ENCODE peak calls at places on chromosomes 11 and 22, in six cellular contexts. One of them, this sample, is unnamed. For H4K20me1 and H3K9me3, the result is how much of the 10 kb centered on the place peaks cover.

GRCh38 chr11:61757213-61757862 is 4.9 kb downstream of the MYRF start:
- DNase-seq in neural progenitor cell: no peak
- DNase-seq in MM.1S: no peak
- DNase-seq in endothelial cell of umbilical vein: no peak
- DNase-seq in GM12878: no peak
- DNase-seq in fibroblast of lung: no peak
- DNase-seq in this sample: no peak

GRCh38 chr22:36287881-36288515 is 35.1 kb downstream of the APOL1 start:
- DNase-seq in endothelial cell of umbilical vein: no peak
- DNase-seq in MM.1S: no peak
- DNase-seq in GM12878: no peak
- DNase-seq in neural progenitor cell: no peak
- DNase-seq in fibroblast of lung: no peak
- DNase-seq in this sample: no peak

GRCh38 chr11:124446926-124447325 is 1.4 kb upstream of the OR8B8 start:
- DNase-seq in endothelial cell of umbilical vein: no peak
- DNase-seq in neural progenitor cell: no peak
- DNase-seq in fibroblast of lung: no peak
- DNase-seq in MM.1S: no peak
- DNase-seq in GM12878: no peak
- DNase-seq in this sample: peak

GRCh38 chr11:70141490-70142014 is 61.5 kb upstream of the FADD start:
- DNase-seq in neural progenitor cell: peak
- DNase-seq in endothelial cell of umbilical vein: no peak
- DNase-seq in GM12878: no peak
- DNase-seq in fibroblast of lung: no peak
- DNase-seq in MM.1S: no peak
- DNase-seq in this sample: no peak

GRCh38 chr11:134701564-134702165 is 289.6 kb upstream of the B3GAT1 start:
- DNase-seq in endothelial cell of umbilical vein: no peak
- DNase-seq in MM.1S: no peak
- DNase-seq in GM12878: no peak
- DNase-seq in neural progenitor cell: no peak
- DNase-seq in fibroblast of lung: no peak
- DNase-seq in this sample: no peak

GRCh38 chr11:72229336-72229924 is 4.9 kb downstream of the INPPL1 start:
- DNase-seq in MM.1S: no peak
- DNase-seq in GM12878: no peak
- DNase-seq in fibroblast of lung: no peak
- DNase-seq in endothelial cell of umbilical vein: no peak
- DNase-seq in neural progenitor cell: no peak
- DNase-seq in this sample: no peak

GRCh38 chr11:35632301-35632700 is 14.0 kb downstream of the FJX1 start:
- DNase-seq in GM12878: no peak
- DNase-seq in MM.1S: no peak
- DNase-seq in fibroblast of lung: peak
- DNase-seq in neural progenitor cell: no peak
- DNase-seq in endothelial cell of umbilical vein: no peak
- DNase-seq in this sample: no peak

GRCh38 chr22:48084041-48084748 is 1321.7 kb downstream of the TBC1D22A start:
- DNase-seq in MM.1S: peak
- DNase-seq in GM12878: peak
- DNase-seq in endothelial cell of umbilical vein: no peak
- DNase-seq in fibroblast of lung: no peak
- DNase-seq in neural progenitor cell: peak
- DNase-seq in this sample: no peak

GRCh38 chr11:74948546-74948897 is 369 bp downstream of the XRRA1 start:
- DNase-seq in GM12878: no peak
- DNase-seq in MM.1S: no peak
- DNase-seq in endothelial cell of umbilical vein: no peak
- DNase-seq in neural progenitor cell: no peak
- DNase-seq in fibroblast of lung: no peak
- DNase-seq in this sample: no peak

GRCh38 chr11:40722179-40722795 is 737.2 kb downstream of the LRRC4C start:
- DNase-seq in MM.1S: peak
- DNase-seq in neural progenitor cell: peak
- DNase-seq in endothelial cell of umbilical vein: peak
- DNase-seq in GM12878: no peak
- DNase-seq in fibroblast of lung: peak
- DNase-seq in this sample: peak

GRCh38 chr11:94767701-94768601 is at the start of gene AMOTL1:
- DNase-seq in fibroblast of lung: peak
- DNase-seq in GM12878: no peak
- DNase-seq in MM.1S: peak
- DNase-seq in neural progenitor cell: peak
- DNase-seq in endothelial cell of umbilical vein: peak
- DNase-seq in this sample: peak

GRCh38 chr22:45645526-45646414 is 25.9 kb upstream of the ATXN10 start:
- DNase-seq in neural progenitor cell: peak
- DNase-seq in MM.1S: peak
- DNase-seq in GM12878: no peak
- DNase-seq in fibroblast of lung: peak
- DNase-seq in endothelial cell of umbilical vein: peak
- DNase-seq in this sample: peak

GRCh38 chr11:8049084-8049483 is 31.9 kb upstream of the TUB start:
- DNase-seq in MM.1S: no peak
- DNase-seq in GM12878: no peak
- DNase-seq in endothelial cell of umbilical vein: no peak
- DNase-seq in fibroblast of lung: no peak
- DNase-seq in neural progenitor cell: no peak
- DNase-seq in this sample: no peak

GRCh38 chr11:47950396-47950795 is 30.0 kb upstream of the PTPRJ start:
- DNase-seq in neural progenitor cell: no peak
- DNase-seq in MM.1S: peak
- DNase-seq in GM12878: peak
- DNase-seq in fibroblast of lung: no peak
- DNase-seq in endothelial cell of umbilical vein: no peak
- DNase-seq in this sample: no peak

GRCh38 chr11:116073854-116074837 is 569.9 kb upstream of the CADM1 start:
- DNase-seq in GM12878: peak
- DNase-seq in fibroblast of lung: no peak
- DNase-seq in endothelial cell of umbilical vein: no peak
- DNase-seq in neural progenitor cell: peak
- DNase-seq in MM.1S: no peak
- DNase-seq in this sample: no peak

GRCh38 chr11:61760946-61761345 is 8.5 kb downstream of the MYRF start:
- DNase-seq in GM12878: no peak
- DNase-seq in endothelial cell of umbilical vein: no peak
- DNase-seq in neural progenitor cell: no peak
- DNase-seq in fibroblast of lung: no peak
- DNase-seq in MM.1S: no peak
- DNase-seq in this sample: no peak

GRCh38 chr11:86726118-86726748 is 53.8 kb upstream of the ME3 start:
- DNase-seq in endothelial cell of umbilical vein: no peak
- DNase-seq in neural progenitor cell: no peak
- DNase-seq in MM.1S: no peak
- DNase-seq in GM12878: no peak
- DNase-seq in fibroblast of lung: no peak
- DNase-seq in this sample: peak

GRCh38 chr11:34840736-34841386 is 75.3 kb downstream of the APIP start:
- DNase-seq in fibroblast of lung: no peak
- DNase-seq in neural progenitor cell: peak
- DNase-seq in GM12878: no peak
- DNase-seq in endothelial cell of umbilical vein: peak
- DNase-seq in MM.1S: peak
- DNase-seq in this sample: peak

GRCh38 chr11:37072538-37072937 is 474.5 kb upstream of the RAG2 start:
- DNase-seq in fibroblast of lung: peak
- DNase-seq in endothelial cell of umbilical vein: no peak
- DNase-seq in neural progenitor cell: no peak
- DNase-seq in MM.1S: no peak
- DNase-seq in GM12878: no peak
- DNase-seq in this sample: no peak

GRCh38 chr11:124799384-124800225 is 601 bp downstream of the MSANTD2 start:
- DNase-seq in neural progenitor cell: peak
- DNase-seq in fibroblast of lung: peak
- DNase-seq in endothelial cell of umbilical vein: peak
- DNase-seq in GM12878: no peak
- DNase-seq in MM.1S: peak
- DNase-seq in this sample: peak

GRCh38 chr22:39845522-39845921 is 48.0 kb downstream of the ENTHD1 start:
- DNase-seq in endothelial cell of umbilical vein: no peak
- DNase-seq in MM.1S: no peak
- DNase-seq in neural progenitor cell: no peak
- DNase-seq in fibroblast of lung: no peak
- DNase-seq in GM12878: no peak
- DNase-seq in this sample: no peak

GRCh38 chr11:64296830-64297721 is 3.1 kb upstream of the CATSPERZ start:
- DNase-seq in GM12878: no peak
- DNase-seq in MM.1S: no peak
- DNase-seq in neural progenitor cell: no peak
- DNase-seq in endothelial cell of umbilical vein: no peak
- DNase-seq in fibroblast of lung: no peak
- DNase-seq in this sample: no peak

GRCh38 chr11:133956650-133957633 is at the start of gene IGSF9B:
- DNase-seq in neural progenitor cell: peak
- DNase-seq in fibroblast of lung: peak
- DNase-seq in endothelial cell of umbilical vein: peak
- DNase-seq in GM12878: peak
- DNase-seq in MM.1S: peak
- DNase-seq in this sample: peak

GRCh38 chr11:128715691-128716153 is 21.9 kb downstream of the FLI1 start:
- DNase-seq in GM12878: no peak
- DNase-seq in fibroblast of lung: peak
- DNase-seq in neural progenitor cell: peak
- DNase-seq in endothelial cell of umbilical vein: peak
- DNase-seq in MM.1S: no peak
- DNase-seq in this sample: peak
- H4K20me1 ChIP-seq in GM12878: under half
- H4K20me1 ChIP-seq in fibroblast of lung: under half
- H4K20me1 ChIP-seq in neural progenitor cell: under half
- H4K20me1 ChIP-seq in endothelial cell of umbilical vein: under half
- H4K20me1 ChIP-seq in MM.1S: under half
- H4K20me1 ChIP-seq in this sample: under half

DNA sequence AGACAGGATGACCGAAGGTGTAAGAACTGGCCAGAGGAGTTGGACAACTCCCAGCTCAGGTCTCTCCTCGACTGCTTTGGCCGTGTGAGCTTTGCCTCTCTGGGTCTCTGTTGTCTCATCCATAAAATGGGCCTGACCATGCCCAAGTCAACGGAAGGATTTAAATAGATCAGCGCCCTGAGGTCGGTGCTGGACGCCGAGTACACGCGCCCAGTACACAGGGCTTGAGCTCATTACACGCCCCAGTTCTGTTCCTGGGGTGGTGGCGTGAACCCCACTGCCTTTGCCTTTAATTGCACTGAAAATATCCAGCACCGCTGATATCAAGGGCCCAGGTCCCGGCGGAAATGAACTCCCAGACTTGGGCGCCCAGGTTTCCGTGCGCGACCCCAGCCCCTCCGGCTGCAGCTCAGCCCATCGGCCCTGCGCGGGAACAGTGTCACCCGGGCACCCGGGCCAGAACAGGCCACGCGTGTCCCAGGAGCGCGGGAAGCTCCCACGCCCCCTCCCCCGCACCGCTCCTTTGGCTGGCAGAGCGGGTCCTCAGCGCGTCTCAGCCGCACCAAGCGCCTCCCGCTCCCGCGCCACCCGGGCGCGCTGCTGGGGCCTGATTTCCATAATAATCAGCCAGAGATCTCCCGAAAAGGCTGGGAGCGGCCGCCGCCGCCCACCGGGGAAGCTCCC is 42.2 kb downstream of the CYTH4 start:
- DNase-seq in fibroblast of lung: no peak
- DNase-seq in neural progenitor cell: peak
- DNase-seq in endothelial cell of umbilical vein: no peak
- DNase-seq in GM12878: no peak
- DNase-seq in MM.1S: no peak
- DNase-seq in this sample: no peak
- TF ChIP-seq EZH2 in fibroblast of lung: peak
- TF ChIP-seq EZH2 in neural progenitor cell: peak
- TF ChIP-seq EZH2 in endothelial cell of umbilical vein: no peak
- TF ChIP-seq EZH2 in GM12878: no peak
- TF ChIP-seq EZH2 in MM.1S: no peak
- TF ChIP-seq EZH2 in this sample: no peak

GRCh38 chr11:50074161-50074560 is 41.5 kb downstream of the OR4C45 start:
- DNase-seq in neural progenitor cell: no peak
- DNase-seq in endothelial cell of umbilical vein: no peak
- DNase-seq in fibroblast of lung: no peak
- DNase-seq in MM.1S: no peak
- DNase-seq in GM12878: no peak
- DNase-seq in this sample: no peak

GRCh38 chr11:50071584-50072225 is 39.0 kb downstream of the OR4C45 start:
- DNase-seq in MM.1S: no peak
- DNase-seq in GM12878: no peak
- DNase-seq in fibroblast of lung: no peak
- DNase-seq in endothelial cell of umbilical vein: no peak
- DNase-seq in neural progenitor cell: no peak
- DNase-seq in this sample: no peak

GRCh38 chr11:50073113-50074105 is 40.7 kb downstream of the OR4C45 start:
- DNase-seq in endothelial cell of umbilical vein: no peak
- DNase-seq in neural progenitor cell: no peak
- DNase-seq in GM12878: no peak
- DNase-seq in fibroblast of lung: no peak
- DNase-seq in MM.1S: no peak
- DNase-seq in this sample: no peak

GRCh38 chr11:50070389-50070788 is 37.7 kb downstream of the OR4C45 start:
- DNase-seq in GM12878: no peak
- DNase-seq in MM.1S: no peak
- DNase-seq in neural progenitor cell: no peak
- DNase-seq in endothelial cell of umbilical vein: no peak
- DNase-seq in fibroblast of lung: no peak
- DNase-seq in this sample: no peak

GRCh38 chr11:50072226-50073112 is 39.8 kb downstream of the OR4C45 start:
- DNase-seq in neural progenitor cell: no peak
- DNase-seq in endothelial cell of umbilical vein: no peak
- DNase-seq in fibroblast of lung: no peak
- DNase-seq in GM12878: no peak
- DNase-seq in MM.1S: no peak
- DNase-seq in this sample: no peak
- H3K9me3 ChIP-seq in neural progenitor cell: under half
- H3K9me3 ChIP-seq in endothelial cell of umbilical vein: under half
- H3K9me3 ChIP-seq in fibroblast of lung: under half
- H3K9me3 ChIP-seq in GM12878: under half
- H3K9me3 ChIP-seq in MM.1S: under half
- H3K9me3 ChIP-seq in this sample: under half

DNA sequence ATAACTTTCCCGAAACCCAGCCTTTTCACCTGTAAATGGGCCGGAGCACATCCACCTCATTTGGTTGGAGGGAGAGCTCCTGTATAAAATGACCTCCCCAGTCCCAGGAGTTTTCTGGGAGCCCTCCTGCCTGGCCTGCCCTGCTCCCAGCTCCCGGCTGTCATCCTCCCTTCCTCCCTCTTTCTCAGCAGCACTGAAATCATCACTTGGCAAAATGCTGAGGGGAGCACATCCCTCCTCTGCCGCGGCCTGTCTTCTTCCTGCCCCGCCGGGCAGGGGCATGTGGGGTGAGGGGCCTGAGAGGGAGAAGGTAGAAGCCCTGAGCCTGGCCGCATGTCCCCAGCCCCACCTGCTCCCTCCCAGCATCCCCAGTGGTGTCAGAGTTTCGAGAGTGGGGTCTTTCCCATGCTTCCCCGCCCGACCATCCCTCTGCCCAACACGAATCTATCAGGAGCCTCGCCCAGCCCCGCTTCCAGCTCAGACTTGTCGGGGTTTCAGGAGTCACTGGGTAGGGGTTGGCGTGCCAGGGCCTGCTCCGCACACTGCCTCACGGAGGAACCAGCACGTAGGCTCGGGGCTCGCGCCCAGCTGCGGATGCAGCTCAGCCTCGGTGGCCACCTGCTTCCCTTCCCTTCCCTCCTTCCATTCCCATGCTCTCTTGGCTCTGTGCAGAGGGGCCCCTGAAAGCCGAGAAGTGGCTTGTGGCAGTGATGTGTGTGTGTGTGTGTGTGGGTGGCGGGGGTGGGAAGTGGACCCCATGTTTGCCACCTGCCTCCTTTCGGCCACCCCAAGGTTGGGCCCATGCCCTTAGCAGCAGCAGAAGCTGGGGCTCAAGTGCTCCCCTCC is 37.1 kb downstream of the NECTIN1 start:
- DNase-seq in GM12878: no peak
- DNase-seq in endothelial cell of umbilical vein: no peak
- DNase-seq in fibroblast of lung: no peak
- DNase-seq in MM.1S: no peak
- DNase-seq in neural progenitor cell: no peak
- DNase-seq in this sample: peak
- H4K20me1 ChIP-seq in GM12878: under half
- H4K20me1 ChIP-seq in endothelial cell of umbilical vein: under half
- H4K20me1 ChIP-seq in fibroblast of lung: under half
- H4K20me1 ChIP-seq in MM.1S: under half
- H4K20me1 ChIP-seq in neural progenitor cell: half or more
- H4K20me1 ChIP-seq in this sample: under half